ENCODE peak calls at places on chromosomes 5 and 9, in eight cellular contexts. One of them, this sample, is unnamed.

GRCh38 chr5:175162036-175162435 is 281.9 kb downstream of the DRD1 start:
- DNase-seq in NCI-H2081 treated with DMSO at 0.1 percent for 48 hours: no peak
- DNase-seq in NCI-H2029 treated with DMSO at 0.1 percent for 48 hours: no peak
- DNase-seq in effector memory CD8-positive, alpha-beta T cell: no peak
- DNase-seq in AML-193: no peak
- DNase-seq in left cardiac atrium: no peak
- DNase-seq in type B pancreatic cell: no peak
- DNase-seq in T-helper 17 cell: no peak
- DNase-seq in this sample: no peak

GRCh38 chr5:44389410-44389879 is at the start of gene FGF10:
- DNase-seq in NCI-H2081 treated with DMSO at 0.1 percent for 48 hours: no peak
- DNase-seq in NCI-H2029 treated with DMSO at 0.1 percent for 48 hours: no peak
- DNase-seq in effector memory CD8-positive, alpha-beta T cell: no peak
- DNase-seq in AML-193: no peak
- DNase-seq in left cardiac atrium: peak; percentile 27
- DNase-seq in type B pancreatic cell: peak; percentile 70
- DNase-seq in T-helper 17 cell: no peak
- DNase-seq in this sample: no peak

GRCh38 chr9:137960496-137960895 is 82.9 kb downstream of the CACNA1B start:
- DNase-seq in NCI-H2081 treated with DMSO at 0.1 percent for 48 hours: no peak
- DNase-seq in NCI-H2029 treated with DMSO at 0.1 percent for 48 hours: no peak
- DNase-seq in effector memory CD8-positive, alpha-beta T cell: no peak
- DNase-seq in AML-193: no peak
- DNase-seq in left cardiac atrium: no peak
- DNase-seq in type B pancreatic cell: no peak
- DNase-seq in T-helper 17 cell: no peak
- DNase-seq in this sample: no peak

GRCh38 chr9:119026120-119026519 is 343.1 kb downstream of the BRINP1 start:
- DNase-seq in NCI-H2081 treated with DMSO at 0.1 percent for 48 hours: peak; percentile 8
- DNase-seq in NCI-H2029 treated with DMSO at 0.1 percent for 48 hours: peak; percentile 74
- DNase-seq in effector memory CD8-positive, alpha-beta T cell: no peak
- DNase-seq in AML-193: no peak
- DNase-seq in left cardiac atrium: peak; percentile 50
- DNase-seq in type B pancreatic cell: no peak
- DNase-seq in T-helper 17 cell: no peak
- DNase-seq in this sample: peak; percentile 61

GRCh38 chr5:93330506-93330905 is 250.5 kb downstream of the NR2F1-AS1 start:
- DNase-seq in NCI-H2081 treated with DMSO at 0.1 percent for 48 hours: no peak
- DNase-seq in NCI-H2029 treated with DMSO at 0.1 percent for 48 hours: no peak
- DNase-seq in effector memory CD8-positive, alpha-beta T cell: no peak
- DNase-seq in AML-193: no peak
- DNase-seq in left cardiac atrium: no peak
- DNase-seq in type B pancreatic cell: no peak
- DNase-seq in T-helper 17 cell: no peak
- DNase-seq in this sample: no peak

GRCh38 chr9:85541876-85542275 is 199.9 kb downstream of the AGTPBP1 start:
- DNase-seq in NCI-H2081 treated with DMSO at 0.1 percent for 48 hours: no peak
- DNase-seq in NCI-H2029 treated with DMSO at 0.1 percent for 48 hours: no peak
- DNase-seq in effector memory CD8-positive, alpha-beta T cell: no peak
- DNase-seq in AML-193: no peak
- DNase-seq in left cardiac atrium: no peak
- DNase-seq in type B pancreatic cell: no peak
- DNase-seq in T-helper 17 cell: no peak
- DNase-seq in this sample: no peak

GRCh38 chr5:13505326-13505725 is 439.2 kb downstream of the DNAH5 start:
- DNase-seq in NCI-H2081 treated with DMSO at 0.1 percent for 48 hours: no peak
- DNase-seq in NCI-H2029 treated with DMSO at 0.1 percent for 48 hours: no peak
- DNase-seq in effector memory CD8-positive, alpha-beta T cell: no peak
- DNase-seq in AML-193: no peak
- DNase-seq in left cardiac atrium: no peak
- DNase-seq in type B pancreatic cell: no peak
- DNase-seq in T-helper 17 cell: no peak
- DNase-seq in this sample: no peak

GRCh38 chr5:14143509-14143842 is 334 bp downstream of the TRIO start:
- DNase-seq in NCI-H2081 treated with DMSO at 0.1 percent for 48 hours: no peak
- DNase-seq in NCI-H2029 treated with DMSO at 0.1 percent for 48 hours: no peak
- DNase-seq in effector memory CD8-positive, alpha-beta T cell: no peak
- DNase-seq in AML-193: no peak
- DNase-seq in left cardiac atrium: no peak
- DNase-seq in type B pancreatic cell: no peak
- DNase-seq in T-helper 17 cell: no peak
- DNase-seq in this sample: no peak

GRCh38 chr5:143041972-143042770 is 272.0 kb downstream of the ARHGAP26 start:
- DNase-seq in NCI-H2081 treated with DMSO at 0.1 percent for 48 hours: no peak
- DNase-seq in NCI-H2029 treated with DMSO at 0.1 percent for 48 hours: no peak
- DNase-seq in effector memory CD8-positive, alpha-beta T cell: no peak
- DNase-seq in AML-193: no peak
- DNase-seq in left cardiac atrium: no peak
- DNase-seq in type B pancreatic cell: no peak
- DNase-seq in T-helper 17 cell: no peak
- DNase-seq in this sample: no peak

GRCh38 chr9:35649431-35650340 is 1.0 kb downstream of the SIT1 start:
- DNase-seq in NCI-H2081 treated with DMSO at 0.1 percent for 48 hours: no peak
- DNase-seq in NCI-H2029 treated with DMSO at 0.1 percent for 48 hours: no peak
- DNase-seq in effector memory CD8-positive, alpha-beta T cell: no peak
- DNase-seq in AML-193: no peak
- DNase-seq in left cardiac atrium: peak; percentile 69
- DNase-seq in type B pancreatic cell: no peak
- DNase-seq in T-helper 17 cell: no peak
- DNase-seq in this sample: no peak

GRCh38 chr9:37730256-37730655 is 23.3 kb upstream of the TRMT10B start:
- DNase-seq in NCI-H2081 treated with DMSO at 0.1 percent for 48 hours: no peak
- DNase-seq in NCI-H2029 treated with DMSO at 0.1 percent for 48 hours: no peak
- DNase-seq in effector memory CD8-positive, alpha-beta T cell: no peak
- DNase-seq in AML-193: no peak
- DNase-seq in left cardiac atrium: no peak
- DNase-seq in type B pancreatic cell: no peak
- DNase-seq in T-helper 17 cell: no peak
- DNase-seq in this sample: peak; percentile 18

GRCh38 chr9:129576546-129577543 is 44.1 kb downstream of the C9orf50 start:
- DNase-seq in NCI-H2081 treated with DMSO at 0.1 percent for 48 hours: no peak
- DNase-seq in NCI-H2029 treated with DMSO at 0.1 percent for 48 hours: no peak
- DNase-seq in effector memory CD8-positive, alpha-beta T cell: no peak
- DNase-seq in AML-193: no peak
- DNase-seq in left cardiac atrium: peak; percentile 70
- DNase-seq in type B pancreatic cell: no peak
- DNase-seq in T-helper 17 cell: no peak
- DNase-seq in this sample: no peak

GRCh38 chr5:146894763-146895521 is 16.4 kb upstream of the PPP2R2B start:
- DNase-seq in NCI-H2081 treated with DMSO at 0.1 percent for 48 hours: no peak
- DNase-seq in NCI-H2029 treated with DMSO at 0.1 percent for 48 hours: no peak
- DNase-seq in effector memory CD8-positive, alpha-beta T cell: no peak
- DNase-seq in AML-193: no peak
- DNase-seq in left cardiac atrium: no peak
- DNase-seq in type B pancreatic cell: no peak
- DNase-seq in T-helper 17 cell: no peak
- DNase-seq in this sample: no peak

GRCh38 chr9:33184947-33185346 is 17.8 kb upstream of the B4GALT1 start:
- DNase-seq in NCI-H2081 treated with DMSO at 0.1 percent for 48 hours: no peak
- DNase-seq in NCI-H2029 treated with DMSO at 0.1 percent for 48 hours: no peak
- DNase-seq in effector memory CD8-positive, alpha-beta T cell: no peak
- DNase-seq in AML-193: no peak
- DNase-seq in left cardiac atrium: no peak
- DNase-seq in type B pancreatic cell: no peak
- DNase-seq in T-helper 17 cell: no peak
- DNase-seq in this sample: no peak

GRCh38 chr5:166883016-166883415 is 1408.4 kb upstream of the WWC1 start:
- DNase-seq in NCI-H2081 treated with DMSO at 0.1 percent for 48 hours: no peak
- DNase-seq in NCI-H2029 treated with DMSO at 0.1 percent for 48 hours: no peak
- DNase-seq in effector memory CD8-positive, alpha-beta T cell: no peak
- DNase-seq in AML-193: no peak
- DNase-seq in left cardiac atrium: no peak
- DNase-seq in type B pancreatic cell: no peak
- DNase-seq in T-helper 17 cell: no peak
- DNase-seq in this sample: no peak

GRCh38 chr5:156376751-156377150 is 49.8 kb downstream of the SGCD start:
- DNase-seq in NCI-H2081 treated with DMSO at 0.1 percent for 48 hours: no peak
- DNase-seq in NCI-H2029 treated with DMSO at 0.1 percent for 48 hours: no peak
- DNase-seq in effector memory CD8-positive, alpha-beta T cell: no peak
- DNase-seq in AML-193: no peak
- DNase-seq in left cardiac atrium: no peak
- DNase-seq in type B pancreatic cell: no peak
- DNase-seq in T-helper 17 cell: no peak
- DNase-seq in this sample: no peak

GRCh38 chr5:115457985-115458384 is 86.6 kb downstream of the FEM1C start:
- DNase-seq in NCI-H2081 treated with DMSO at 0.1 percent for 48 hours: no peak
- DNase-seq in NCI-H2029 treated with DMSO at 0.1 percent for 48 hours: no peak
- DNase-seq in effector memory CD8-positive, alpha-beta T cell: no peak
- DNase-seq in AML-193: no peak
- DNase-seq in left cardiac atrium: no peak
- DNase-seq in type B pancreatic cell: no peak
- DNase-seq in T-helper 17 cell: no peak
- DNase-seq in this sample: no peak

GRCh38 chr5:176817864-176818377 is 7.6 kb downstream of the UNC5A start:
- DNase-seq in NCI-H2081 treated with DMSO at 0.1 percent for 48 hours: peak; percentile 35
- DNase-seq in NCI-H2029 treated with DMSO at 0.1 percent for 48 hours: no peak
- DNase-seq in effector memory CD8-positive, alpha-beta T cell: no peak
- DNase-seq in AML-193: no peak
- DNase-seq in left cardiac atrium: no peak
- DNase-seq in type B pancreatic cell: no peak
- DNase-seq in T-helper 17 cell: no peak
- DNase-seq in this sample: no peak

GRCh38 chr9:107051392-107051791 is 188.4 kb downstream of the ZNF462 start:
- DNase-seq in NCI-H2081 treated with DMSO at 0.1 percent for 48 hours: no peak
- DNase-seq in NCI-H2029 treated with DMSO at 0.1 percent for 48 hours: no peak
- DNase-seq in effector memory CD8-positive, alpha-beta T cell: no peak
- DNase-seq in AML-193: no peak
- DNase-seq in left cardiac atrium: no peak
- DNase-seq in type B pancreatic cell: no peak
- DNase-seq in T-helper 17 cell: no peak
- DNase-seq in this sample: no peak

GRCh38 chr9:129352157-129352870 is 174.3 kb upstream of the IER5L start:
- DNase-seq in NCI-H2081 treated with DMSO at 0.1 percent for 48 hours: no peak
- DNase-seq in NCI-H2029 treated with DMSO at 0.1 percent for 48 hours: no peak
- DNase-seq in effector memory CD8-positive, alpha-beta T cell: no peak
- DNase-seq in AML-193: no peak
- DNase-seq in left cardiac atrium: peak; percentile 60
- DNase-seq in type B pancreatic cell: no peak
- DNase-seq in T-helper 17 cell: no peak
- DNase-seq in this sample: no peak

GRCh38 chr9:91164724-91165520 is 196.8 kb downstream of the AUH start:
- DNase-seq in NCI-H2081 treated with DMSO at 0.1 percent for 48 hours: no peak
- DNase-seq in NCI-H2029 treated with DMSO at 0.1 percent for 48 hours: no peak
- DNase-seq in effector memory CD8-positive, alpha-beta T cell: peak; percentile 51
- DNase-seq in AML-193: peak; percentile 87
- DNase-seq in left cardiac atrium: peak; percentile 71
- DNase-seq in type B pancreatic cell: no peak
- DNase-seq in T-helper 17 cell: no peak
- DNase-seq in this sample: peak; percentile 70

GRCh38 chr9:89078860-89079259 is 87.6 kb downstream of the S1PR3 start:
- DNase-seq in NCI-H2081 treated with DMSO at 0.1 percent for 48 hours: no peak
- DNase-seq in NCI-H2029 treated with DMSO at 0.1 percent for 48 hours: no peak
- DNase-seq in effector memory CD8-positive, alpha-beta T cell: no peak
- DNase-seq in AML-193: no peak
- DNase-seq in left cardiac atrium: no peak
- DNase-seq in type B pancreatic cell: no peak
- DNase-seq in T-helper 17 cell: no peak
- DNase-seq in this sample: peak; percentile 27

GRCh38 chr5:147547730-147548129 is 37.9 kb upstream of the DPYSL3 start:
- DNase-seq in NCI-H2081 treated with DMSO at 0.1 percent for 48 hours: no peak
- DNase-seq in NCI-H2029 treated with DMSO at 0.1 percent for 48 hours: no peak
- DNase-seq in effector memory CD8-positive, alpha-beta T cell: no peak
- DNase-seq in AML-193: no peak
- DNase-seq in left cardiac atrium: peak; percentile 53
- DNase-seq in type B pancreatic cell: no peak
- DNase-seq in T-helper 17 cell: no peak
- DNase-seq in this sample: no peak

GRCh38 chr9:120257483-120257882 is 322.5 kb downstream of the CDK5RAP2 start:
- DNase-seq in NCI-H2081 treated with DMSO at 0.1 percent for 48 hours: peak; percentile 70
- DNase-seq in NCI-H2029 treated with DMSO at 0.1 percent for 48 hours: no peak
- DNase-seq in effector memory CD8-positive, alpha-beta T cell: no peak
- DNase-seq in AML-193: no peak
- DNase-seq in left cardiac atrium: no peak
- DNase-seq in type B pancreatic cell: no peak
- DNase-seq in T-helper 17 cell: no peak
- DNase-seq in this sample: no peak

GRCh38 chr5:19241690-19242089 is 746.3 kb downstream of the CDH18 start:
- DNase-seq in NCI-H2081 treated with DMSO at 0.1 percent for 48 hours: no peak
- DNase-seq in NCI-H2029 treated with DMSO at 0.1 percent for 48 hours: no peak
- DNase-seq in effector memory CD8-positive, alpha-beta T cell: no peak
- DNase-seq in AML-193: no peak
- DNase-seq in left cardiac atrium: no peak
- DNase-seq in type B pancreatic cell: no peak
- DNase-seq in T-helper 17 cell: no peak
- DNase-seq in this sample: no peak

GRCh38 chr5:158135682-158136176 is 276.8 kb upstream of the CLINT1 start:
- DNase-seq in NCI-H2081 treated with DMSO at 0.1 percent for 48 hours: no peak
- DNase-seq in NCI-H2029 treated with DMSO at 0.1 percent for 48 hours: no peak
- DNase-seq in effector memory CD8-positive, alpha-beta T cell: no peak
- DNase-seq in AML-193: no peak
- DNase-seq in left cardiac atrium: no peak
- DNase-seq in type B pancreatic cell: no peak
- DNase-seq in T-helper 17 cell: no peak
- DNase-seq in this sample: no peak

GRCh38 chr5:38414348-38414747 is 142.1 kb downstream of the LIFR start:
- DNase-seq in NCI-H2081 treated with DMSO at 0.1 percent for 48 hours: no peak
- DNase-seq in NCI-H2029 treated with DMSO at 0.1 percent for 48 hours: no peak
- DNase-seq in effector memory CD8-positive, alpha-beta T cell: no peak
- DNase-seq in AML-193: no peak
- DNase-seq in left cardiac atrium: no peak
- DNase-seq in type B pancreatic cell: no peak
- DNase-seq in T-helper 17 cell: no peak
- DNase-seq in this sample: peak; percentile 73

GRCh38 chr9:123318192-123318591 is 37.8 kb upstream of the CRB2 start:
- DNase-seq in NCI-H2081 treated with DMSO at 0.1 percent for 48 hours: no peak
- DNase-seq in NCI-H2029 treated with DMSO at 0.1 percent for 48 hours: no peak
- DNase-seq in effector memory CD8-positive, alpha-beta T cell: no peak
- DNase-seq in AML-193: no peak
- DNase-seq in left cardiac atrium: no peak
- DNase-seq in type B pancreatic cell: no peak
- DNase-seq in T-helper 17 cell: no peak
- DNase-seq in this sample: no peak

GRCh38 chr9:96515629-96516470 is 65.9 kb downstream of the HABP4 start:
- DNase-seq in NCI-H2081 treated with DMSO at 0.1 percent for 48 hours: no peak
- DNase-seq in NCI-H2029 treated with DMSO at 0.1 percent for 48 hours: no peak
- DNase-seq in effector memory CD8-positive, alpha-beta T cell: no peak
- DNase-seq in AML-193: no peak
- DNase-seq in left cardiac atrium: no peak
- DNase-seq in type B pancreatic cell: no peak
- DNase-seq in T-helper 17 cell: no peak
- DNase-seq in this sample: no peak

GRCh38 chr5:100827481-100827889 is 75.6 kb downstream of the ST8SIA4 start:
- DNase-seq in NCI-H2081 treated with DMSO at 0.1 percent for 48 hours: no peak
- DNase-seq in NCI-H2029 treated with DMSO at 0.1 percent for 48 hours: peak; percentile 16
- DNase-seq in effector memory CD8-positive, alpha-beta T cell: no peak
- DNase-seq in AML-193: no peak
- DNase-seq in left cardiac atrium: no peak
- DNase-seq in type B pancreatic cell: no peak
- DNase-seq in T-helper 17 cell: no peak
- DNase-seq in this sample: no peak

GRCh38 chr9:115385383-115386122 is 267.6 kb upstream of the TNC start:
- DNase-seq in NCI-H2081 treated with DMSO at 0.1 percent for 48 hours: no peak
- DNase-seq in NCI-H2029 treated with DMSO at 0.1 percent for 48 hours: no peak
- DNase-seq in effector memory CD8-positive, alpha-beta T cell: no peak
- DNase-seq in AML-193: no peak
- DNase-seq in left cardiac atrium: no peak
- DNase-seq in type B pancreatic cell: no peak
- DNase-seq in T-helper 17 cell: no peak
- DNase-seq in this sample: no peak

This sample was measured in GM04503.